ENCODE peak calls at places on chromosomes 7 and 10, in five cellular contexts. I is SW 1271; M is stimulated activated CD4-positive, alpha-beta T cell treated with anti-CD3 and anti-CD28 coated beads, Interleukin-2, amount 100 ng/mL, for 48 hours; U is T-cell; L is T-helper 17 cell. G is an unnamed sample.

GRCh38 chr7:148772297-148773089 is 73.8 kb downstream of the CUL1 start:
- DNase-seq in I (peak), M (peak), U (no peak), L (no peak), G (no peak)

GRCh38 chr7:86950360-86950759 is 109.1 kb downstream of the ELAPOR2 start:
- DNase-seq in I (no peak), M (no peak), U (no peak), L (no peak), G (peak)

GRCh38 chr10:63722537-63722936 is 201.3 kb downstream of the REEP3 start:
- DNase-seq in I (no peak), M (no peak), U (no peak), L (no peak), G (no peak)

GRCh38 chr7:121054925-121055324 is 66.4 kb downstream of the CPED1 start:
- DNase-seq in I (no peak), M (no peak), U (no peak), L (no peak), G (no peak)

GRCh38 chr10:69107667-69108066 is 16.3 kb upstream of the VPS26A start:
- DNase-seq in I (no peak), M (no peak), U (no peak), L (no peak), G (no peak)

GRCh38 chr10:133528296-133528844 is 1.2 kb downstream of the CYP2E1 start:
- DNase-seq in I (no peak), M (no peak), U (no peak), L (no peak), G (peak)

GRCh38 chr7:123660514-123661354 is 5.1 kb downstream of the LMOD2 start:
- DNase-seq in I (no peak), M (no peak), U (no peak), L (no peak), G (no peak)

GRCh38 chr10:125417605-125418004 is 257.2 kb upstream of the CTBP2 start:
- DNase-seq in I (no peak), M (no peak), U (no peak), L (no peak), G (no peak)

GRCh38 chr10:34523017-34523767 is 291.9 kb downstream of the PARD3 start:
- DNase-seq in I (no peak), M (no peak), U (no peak), L (no peak), G (no peak)

GRCh38 chr7:91876391-91877133 is 3.9 kb downstream of the MTERF1 start:
- DNase-seq in I (no peak), M (no peak), U (no peak), L (no peak), G (no peak)